ENCODE peak calls at places on chromosomes 16 and 17, in six cellular contexts. One of them, this sample, is unnamed.

GRCh38 chr17:75205793-75206163 is 299 bp downstream of the NUP85 start:
- DNase-seq in thoracic aorta: no peak
- DNase-seq in A549: no peak
- DNase-seq in adrenal gland: no peak
- DNase-seq in heart right ventricle: no peak
- DNase-seq in vagina: no peak
- DNase-seq in this sample: no peak

GRCh38 chr17:82103588-82104451 is 5.8 kb upstream of the FASN start:
- DNase-seq in thoracic aorta: no peak
- DNase-seq in A549: no peak
- DNase-seq in adrenal gland: peak
- DNase-seq in heart right ventricle: peak
- DNase-seq in vagina: no peak
- DNase-seq in this sample: peak

GRCh38 chr17:6627019-6627418 is 13.5 kb downstream of the KIAA0753 start:
- DNase-seq in thoracic aorta: no peak
- DNase-seq in A549: no peak
- DNase-seq in adrenal gland: no peak
- DNase-seq in heart right ventricle: no peak
- DNase-seq in vagina: no peak
- DNase-seq in this sample: no peak

GRCh38 chr16:19520861-19521331 is 1.0 kb downstream of the GDE1 start:
- DNase-seq in thoracic aorta: no peak
- DNase-seq in A549: peak
- DNase-seq in adrenal gland: peak
- DNase-seq in heart right ventricle: no peak
- DNase-seq in vagina: no peak
- DNase-seq in this sample: peak

GRCh38 chr17:1275962-1276736 is 3.3 kb upstream of the TRARG1 start:
- DNase-seq in thoracic aorta: no peak
- DNase-seq in A549: peak
- DNase-seq in adrenal gland: peak
- DNase-seq in heart right ventricle: peak
- DNase-seq in vagina: no peak
- DNase-seq in this sample: peak

GRCh38 chr17:29734640-29735039 is 111.9 kb upstream of the CORO6 start:
- DNase-seq in thoracic aorta: no peak
- DNase-seq in A549: no peak
- DNase-seq in adrenal gland: no peak
- DNase-seq in heart right ventricle: no peak
- DNase-seq in vagina: no peak
- DNase-seq in this sample: no peak

GRCh38 chr16:1379863-1380174 is 28.1 kb downstream of the GNPTG start:
- DNase-seq in thoracic aorta: no peak
- DNase-seq in A549: no peak
- DNase-seq in adrenal gland: no peak
- DNase-seq in heart right ventricle: no peak
- DNase-seq in vagina: no peak
- DNase-seq in this sample: no peak

GRCh38 chr17:68398731-68399637 is 58.3 kb downstream of the WIPI1 start:
- DNase-seq in thoracic aorta: no peak
- DNase-seq in A549: peak
- DNase-seq in adrenal gland: peak
- DNase-seq in heart right ventricle: peak
- DNase-seq in vagina: no peak
- DNase-seq in this sample: peak

GRCh38 chr16:27428035-27428785 is 26.2 kb downstream of the IL21R start:
- DNase-seq in thoracic aorta: no peak
- DNase-seq in A549: no peak
- DNase-seq in adrenal gland: no peak
- DNase-seq in heart right ventricle: no peak
- DNase-seq in vagina: peak
- DNase-seq in this sample: no peak

GRCh38 chr16:2429771-2430663 is 770 bp downstream of the CCNF start:
- DNase-seq in thoracic aorta: no peak
- DNase-seq in A549: no peak
- DNase-seq in adrenal gland: no peak
- DNase-seq in heart right ventricle: no peak
- DNase-seq in vagina: no peak
- DNase-seq in this sample: peak

GRCh38 chr16:67259705-67260104 is 10.9 kb downstream of the SLC9A5 start:
- DNase-seq in thoracic aorta: no peak
- DNase-seq in A549: no peak
- DNase-seq in adrenal gland: no peak
- DNase-seq in heart right ventricle: no peak
- DNase-seq in vagina: no peak
- DNase-seq in this sample: no peak

GRCh38 chr17:57889892-57890856 is 40.3 kb upstream of the MRPS23 start:
- DNase-seq in thoracic aorta: peak
- DNase-seq in A549: peak
- DNase-seq in adrenal gland: peak
- DNase-seq in heart right ventricle: peak
- DNase-seq in vagina: no peak
- DNase-seq in this sample: no peak

GRCh38 chr16:879986-880385 is 79.5 kb upstream of the GNG13 start:
- DNase-seq in thoracic aorta: no peak
- DNase-seq in A549: no peak
- DNase-seq in adrenal gland: no peak
- DNase-seq in heart right ventricle: no peak
- DNase-seq in vagina: no peak
- DNase-seq in this sample: no peak

GRCh38 chr17:82866521-82867214 is 26.8 kb upstream of the ZNF750 start:
- DNase-seq in thoracic aorta: no peak
- DNase-seq in A549: no peak
- DNase-seq in adrenal gland: no peak
- DNase-seq in heart right ventricle: no peak
- DNase-seq in vagina: no peak
- DNase-seq in this sample: no peak

GRCh38 chr17:80446645-80447405 is 29.6 kb downstream of the NPTX1 start:
- DNase-seq in thoracic aorta: no peak
- DNase-seq in A549: no peak
- DNase-seq in adrenal gland: peak
- DNase-seq in heart right ventricle: peak
- DNase-seq in vagina: no peak
- DNase-seq in this sample: no peak

GRCh38 chr17:57290955-57291354 is 34.6 kb downstream of the MSI2 start:
- DNase-seq in thoracic aorta: no peak
- DNase-seq in A549: no peak
- DNase-seq in adrenal gland: no peak
- DNase-seq in heart right ventricle: no peak
- DNase-seq in vagina: no peak
- DNase-seq in this sample: no peak

GRCh38 chr16:4207229-4207628 is 34.7 kb downstream of the SRL start:
- DNase-seq in thoracic aorta: no peak
- DNase-seq in A549: no peak
- DNase-seq in adrenal gland: no peak
- DNase-seq in heart right ventricle: no peak
- DNase-seq in vagina: no peak
- DNase-seq in this sample: no peak

GRCh38 chr17:65177901-65178300 is 40.7 kb downstream of the RGS9 start:
- DNase-seq in thoracic aorta: no peak
- DNase-seq in A549: no peak
- DNase-seq in adrenal gland: no peak
- DNase-seq in heart right ventricle: no peak
- DNase-seq in vagina: no peak
- DNase-seq in this sample: peak

GRCh38 chr16:85327731-85328664 is 215.7 kb upstream of the CIBAR2 start:
- DNase-seq in thoracic aorta: no peak
- DNase-seq in A549: no peak
- DNase-seq in adrenal gland: peak
- DNase-seq in heart right ventricle: no peak
- DNase-seq in vagina: no peak
- DNase-seq in this sample: no peak

GRCh38 chr17:48074322-48075054 is 26.3 kb downstream of the NFE2L1 start:
- DNase-seq in thoracic aorta: peak
- DNase-seq in A549: peak
- DNase-seq in adrenal gland: peak
- DNase-seq in heart right ventricle: peak
- DNase-seq in vagina: no peak
- DNase-seq in this sample: peak

GRCh38 chr17:65278050-65278819 is 141.1 kb downstream of the RGS9 start:
- DNase-seq in thoracic aorta: no peak
- DNase-seq in A549: peak
- DNase-seq in adrenal gland: peak
- DNase-seq in heart right ventricle: peak
- DNase-seq in vagina: no peak
- DNase-seq in this sample: peak

GRCh38 chr17:29369831-29370735 is 20.1 kb upstream of the TAOK1 start:
- DNase-seq in thoracic aorta: no peak
- DNase-seq in A549: peak
- DNase-seq in adrenal gland: peak
- DNase-seq in heart right ventricle: peak
- DNase-seq in vagina: no peak
- DNase-seq in this sample: peak

GRCh38 chr16:590875-591200 is 972 bp downstream of the RAB40C start:
- DNase-seq in thoracic aorta: no peak
- DNase-seq in A549: no peak
- DNase-seq in adrenal gland: no peak
- DNase-seq in heart right ventricle: no peak
- DNase-seq in vagina: no peak
- DNase-seq in this sample: no peak

GRCh38 chr17:49850772-49851386 is 3.0 kb upstream of the TAC4 start:
- DNase-seq in thoracic aorta: no peak
- DNase-seq in A549: no peak
- DNase-seq in adrenal gland: peak
- DNase-seq in heart right ventricle: no peak
- DNase-seq in vagina: no peak
- DNase-seq in this sample: no peak

GRCh38 chr16:17298238-17298637 is 172.5 kb downstream of the XYLT1 start:
- DNase-seq in thoracic aorta: no peak
- DNase-seq in A549: no peak
- DNase-seq in adrenal gland: no peak
- DNase-seq in heart right ventricle: no peak
- DNase-seq in vagina: no peak
- DNase-seq in this sample: no peak

GRCh38 chr16:50178397-50179018 is 25.4 kb downstream of the TENT4B start:
- DNase-seq in thoracic aorta: no peak
- DNase-seq in A549: no peak
- DNase-seq in adrenal gland: no peak
- DNase-seq in heart right ventricle: no peak
- DNase-seq in vagina: no peak
- DNase-seq in this sample: no peak

GRCh38 chr17:57530026-57530425 is 215.1 kb downstream of the CCDC182 start:
- DNase-seq in thoracic aorta: no peak
- DNase-seq in A549: no peak
- DNase-seq in adrenal gland: no peak
- DNase-seq in heart right ventricle: no peak
- DNase-seq in vagina: no peak
- DNase-seq in this sample: no peak

GRCh38 chr17:50633683-50634082 is 998 bp upstream of the ABCC3 start:
- DNase-seq in thoracic aorta: no peak
- DNase-seq in A549: no peak
- DNase-seq in adrenal gland: no peak
- DNase-seq in heart right ventricle: no peak
- DNase-seq in vagina: no peak
- DNase-seq in this sample: no peak

GRCh38 chr16:82603784-82604411 is 22.9 kb upstream of the CDH13 start:
- DNase-seq in thoracic aorta: no peak
- DNase-seq in A549: peak
- DNase-seq in adrenal gland: peak
- DNase-seq in heart right ventricle: peak
- DNase-seq in vagina: no peak
- DNase-seq in this sample: peak

GRCh38 chr17:12730931-12731521 is 58.3 kb upstream of the ARHGAP44 start:
- DNase-seq in thoracic aorta: peak
- DNase-seq in A549: peak
- DNase-seq in adrenal gland: peak
- DNase-seq in heart right ventricle: peak
- DNase-seq in vagina: no peak
- DNase-seq in this sample: no peak

GRCh38 chr17:78133179-78133951 is 2.8 kb downstream of the TMC8 start:
- DNase-seq in thoracic aorta: no peak
- DNase-seq in A549: no peak
- DNase-seq in adrenal gland: no peak
- DNase-seq in heart right ventricle: no peak
- DNase-seq in vagina: no peak
- DNase-seq in this sample: no peak

GRCh38 chr17:42548070-42548837 is 4.5 kb upstream of the HSD17B1 start:
- DNase-seq in thoracic aorta: no peak
- DNase-seq in A549: peak
- DNase-seq in adrenal gland: peak
- DNase-seq in heart right ventricle: peak
- DNase-seq in vagina: no peak
- DNase-seq in this sample: peak
- TF ChIP-seq CTCF in thoracic aorta: no peak
- TF ChIP-seq CTCF in A549: peak
- TF ChIP-seq CTCF in adrenal gland: peak
- TF ChIP-seq CTCF in heart right ventricle: no peak
- TF ChIP-seq CTCF in vagina: no peak
- TF ChIP-seq CTCF in this sample: peak

GRCh38 chr16:53967172-53967571 is 263.2 kb downstream of the FTO start:
- DNase-seq in thoracic aorta: no peak
- DNase-seq in A549: no peak
- DNase-seq in adrenal gland: no peak
- DNase-seq in heart right ventricle: no peak
- DNase-seq in vagina: no peak
- DNase-seq in this sample: no peak
- TF ChIP-seq CTCF in thoracic aorta: no peak
- TF ChIP-seq CTCF in A549: no peak
- TF ChIP-seq CTCF in adrenal gland: no peak
- TF ChIP-seq CTCF in heart right ventricle: no peak
- TF ChIP-seq CTCF in vagina: no peak
- TF ChIP-seq CTCF in this sample: no peak

DNA sequence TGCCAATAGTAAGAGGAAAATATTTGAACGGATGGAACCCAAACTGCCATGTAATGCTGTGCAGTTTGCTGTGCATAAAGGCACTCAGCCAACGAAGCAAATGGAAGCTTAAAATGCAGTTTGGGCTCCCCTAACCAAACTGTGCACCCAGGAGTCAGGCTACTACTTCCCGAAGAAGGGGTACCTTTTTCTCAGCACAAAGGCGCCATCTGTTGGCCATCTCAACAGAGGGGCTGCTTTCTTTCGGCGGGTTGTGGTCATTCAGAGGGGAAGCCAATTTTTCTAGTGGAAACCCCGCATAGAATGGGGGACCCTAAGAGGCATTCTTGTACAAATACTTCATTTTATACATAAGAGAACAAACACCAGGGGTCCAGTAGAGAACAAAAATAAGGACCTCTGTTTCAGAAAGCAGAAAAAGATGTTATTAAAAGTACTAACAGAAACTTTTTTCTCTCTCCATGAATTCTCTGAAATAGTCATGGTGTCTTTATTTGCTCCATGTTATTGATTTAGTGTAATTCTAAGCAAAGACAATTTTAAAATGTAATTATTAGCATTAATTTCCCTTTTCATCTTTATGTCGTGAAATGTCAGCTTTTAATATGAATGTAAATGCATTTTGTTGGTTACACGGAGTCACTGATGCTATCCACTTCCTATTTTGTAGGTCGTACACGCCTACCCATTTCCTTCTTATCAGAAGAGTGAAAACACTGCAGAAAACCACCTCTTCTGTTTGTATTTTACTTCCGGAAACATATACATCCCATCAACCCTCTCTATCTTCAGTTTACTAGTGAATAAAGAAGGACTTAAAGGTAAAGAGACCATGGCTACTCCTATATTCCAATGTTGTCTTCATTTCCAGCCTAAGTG is 453.3 kb downstream of the KCNJ2 start:
- DNase-seq in thoracic aorta: no peak
- DNase-seq in A549: peak
- DNase-seq in adrenal gland: peak
- DNase-seq in heart right ventricle: peak
- DNase-seq in vagina: no peak
- DNase-seq in this sample: peak
- TF ChIP-seq CTCF in thoracic aorta: no peak
- TF ChIP-seq CTCF in A549: peak
- TF ChIP-seq CTCF in adrenal gland: no peak
- TF ChIP-seq CTCF in heart right ventricle: peak
- TF ChIP-seq CTCF in vagina: no peak
- TF ChIP-seq CTCF in this sample: peak

GRCh38 chr17:76365256-76365903 is 11.7 kb upstream of the PRPSAP1 start:
- DNase-seq in thoracic aorta: no peak
- DNase-seq in A549: no peak
- DNase-seq in adrenal gland: no peak
- DNase-seq in heart right ventricle: no peak
- DNase-seq in vagina: no peak
- DNase-seq in this sample: peak
- TF ChIP-seq CTCF in thoracic aorta: no peak
- TF ChIP-seq CTCF in A549: peak
- TF ChIP-seq CTCF in adrenal gland: peak
- TF ChIP-seq CTCF in heart right ventricle: peak
- TF ChIP-seq CTCF in vagina: no peak
- TF ChIP-seq CTCF in this sample: peak